ENCODE peak calls at places on chromosomes 3 and 15, in six cellular contexts. O is left ventricle myocardium inferior, C is Peyer's patch, R is thoracic aorta, Y is uterus, I is psoas muscle. M is an unnamed sample.

GRCh38 chr3:183307749-183308148 is 54.7 kb downstream of the B3GNT5 start:
- DNase-seq in Y (no peak), R (no peak), O (no peak), I (no peak), C (no peak), M (no peak)

GRCh38 chr3:58411036-58411435 is 22.6 kb downstream of the PDHB start:
- DNase-seq in Y (no peak), O (no peak), I (no peak), C (no peak), R (no peak), M (no peak)

GRCh38 chr15:77402740-77403379 is 17.0 kb downstream of the PEAK1 start:
- DNase-seq in C (no peak), R (no peak), I (no peak), O (no peak), Y (no peak), M (no peak)

GRCh38 chr3:28376424-28376823 is 27.8 kb upstream of the AZI2 start:
- DNase-seq in C (no peak), Y (no peak), I (no peak), R (no peak), O (no peak), M (no peak)

GRCh38 chr3:169241928-169242751 is 421.4 kb downstream of the MECOM start:
- DNase-seq in C (no peak), R (no peak), O (peak; percentile 46), Y (no peak), I (no peak), M (no peak)

GRCh38 chr3:100277255-100277800 is 16.5 kb downstream of the TBC1D23 start:
- DNase-seq in C (no peak), I (no peak), R (no peak), Y (no peak), O (no peak), M (no peak)

GRCh38 chr3:54173371-54173770 is 51.0 kb downstream of the CACNA2D3 start:
- DNase-seq in R (no peak), O (no peak), C (no peak), I (no peak), Y (no peak), M (no peak)

GRCh38 chr3:193788189-193788946 is 195.4 kb downstream of the OPA1 start:
- DNase-seq in R (no peak), I (peak; percentile 75), C (no peak), O (peak; percentile 56), Y (peak; percentile 41), M (peak; percentile 4)

GRCh38 chr3:78867409-78868372 is 900.1 kb downstream of the ROBO1 start:
- DNase-seq in O (no peak), Y (no peak), I (no peak), C (no peak), R (no peak), M (no peak)

GRCh38 chr3:152779649-152780048 is 55.3 kb upstream of the P2RY1 start:
- DNase-seq in I (no peak), C (no peak), O (no peak), Y (no peak), R (no peak), M (no peak)

GRCh38 chr3:23017800-23018199 is 185.3 kb upstream of the UBE2E2 start:
- DNase-seq in R (no peak), I (no peak), Y (no peak), C (no peak), O (no peak), M (no peak)

GRCh38 chr15:58755350-58755749 is 5.8 kb upstream of the ADAM10 start:
- DNase-seq in O (no peak), R (no peak), I (no peak), C (no peak), Y (no peak), M (no peak)

GRCh38 chr15:60128710-60129109 is 124.6 kb downstream of the FOXB1 start:
- DNase-seq in R (no peak), I (no peak), Y (no peak), O (no peak), C (no peak), M (no peak)

GRCh38 chr15:65304393-65305143 is at the start of gene RNU5B-1:
- DNase-seq in R (no peak), O (peak; percentile 27), Y (peak; percentile 53), C (peak; percentile 58), I (peak; percentile 80), M (no peak)

GRCh38 chr15:39946862-39947261 is 12.9 kb downstream of the EIF2AK4 start:
- DNase-seq in C (no peak), R (no peak), I (no peak), Y (no peak), O (no peak), M (no peak)

GRCh38 chr15:25695875-25696760 is 167.0 kb downstream of the ATP10A start:
- DNase-seq in Y (peak; percentile 2), I (no peak), O (no peak), R (no peak), C (peak; percentile 14), M (no peak)

GRCh38 chr3:129419476-129419875 is 9.0 kb downstream of the EFCAB12 start:
- DNase-seq in I (no peak), C (no peak), Y (no peak), R (no peak), O (no peak), M (no peak)

GRCh38 chr3:134829716-134830115 is 34.7 kb downstream of the EPHB1 start:
- DNase-seq in O (no peak), I (no peak), Y (no peak), C (no peak), R (no peak), M (no peak)

DNA sequence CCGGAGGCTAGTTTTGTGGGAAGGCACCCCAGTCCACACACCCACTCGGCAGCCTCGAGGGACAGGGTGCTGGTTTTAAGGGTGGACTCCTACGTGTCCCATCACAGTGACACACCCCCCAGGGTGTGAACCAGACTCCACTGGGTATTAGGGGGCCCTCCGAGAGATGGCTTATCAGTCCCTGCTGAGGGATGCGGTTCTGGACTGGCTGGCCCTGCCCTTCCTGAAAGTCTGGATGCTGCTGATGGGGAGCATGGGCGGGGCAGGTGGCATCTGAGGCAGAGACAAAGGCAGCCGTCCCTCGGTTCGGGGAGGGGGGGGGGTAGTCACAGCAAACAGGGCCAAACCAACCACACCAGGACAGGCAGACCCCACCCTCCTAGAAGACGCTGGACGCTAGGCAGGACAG is 939 bp upstream of the ULK3 start:
- DNase-seq in Y (peak; percentile 34), I (no peak), R (no peak), C (no peak), O (no peak), M (no peak)
- H3K27ac ChIP-seq in Y (peak overlapping the region; percentile 91), I (peak overlapping the region; percentile 89), R (peak overlapping the region; percentile 76), C (peak overlapping the region; percentile 91), O (peak overlapping the region; percentile 93), M (peak overlapping the region; percentile 75)

GRCh38 chr3:171005648-171006047 is 20.9 kb downstream of the SLC2A2 start:
- DNase-seq in I (no peak), C (no peak), O (no peak), R (no peak), Y (no peak), M (no peak)
- H3K27ac ChIP-seq in I (no peak overlapping the region), C (no peak overlapping the region), O (no peak overlapping the region), R (no peak overlapping the region), Y (no peak overlapping the region), M (no peak overlapping the region)

GRCh38 chr15:79198461-79198860 is 84.1 kb upstream of the ANKRD34C start:
- DNase-seq in R (no peak), O (no peak), I (no peak), Y (no peak), C (no peak), M (no peak)
- H3K27ac ChIP-seq in R (no peak overlapping the region), O (no peak overlapping the region), I (no peak overlapping the region), Y (no peak overlapping the region), C (no peak overlapping the region), M (no peak overlapping the region)

GRCh38 chr3:107633327-107634141 is 110.8 kb downstream of the BBX start:
- DNase-seq in I (no peak), Y (no peak), C (no peak), O (no peak), R (no peak), M (no peak)
- H3K27ac ChIP-seq in I (no peak overlapping the region), Y (no peak overlapping the region), C (no peak overlapping the region), O (no peak overlapping the region), R (no peak overlapping the region), M (no peak overlapping the region)

GRCh38 chr3:9701711-9702110 is 1.9 kb upstream of the CPNE9 start:
- DNase-seq in Y (no peak), R (no peak), I (no peak), O (no peak), C (no peak), M (no peak)

GRCh38 chr3:9703240-9703639 is 393 bp upstream of the CPNE9 start:
- DNase-seq in I (no peak), C (no peak), R (no peak), O (no peak), Y (no peak), M (no peak)

GRCh38 chr3:9703736-9704342 is at the start of gene CPNE9:
- DNase-seq in C (no peak), Y (no peak), I (no peak), O (no peak), R (no peak), M (no peak)

GRCh38 chr3:9701006-9701405 is 2.6 kb upstream of the CPNE9 start:
- DNase-seq in O (no peak), C (no peak), R (no peak), I (no peak), Y (no peak), M (no peak)

GRCh38 chr3:9704343-9705322 is 1.0 kb downstream of the CPNE9 start:
- DNase-seq in O (peak; percentile 29), R (no peak), Y (peak; percentile 40), C (no peak), I (peak; percentile 63), M (no peak)
- H3K27ac ChIP-seq in O (no peak overlapping the region), R (no peak overlapping the region), Y (no peak overlapping the region), C (no peak overlapping the region), I (no peak overlapping the region), M (no peak overlapping the region)

GRCh38 chr3:139120336-139120971 is 75.8 kb upstream of the PRR23C start:
- DNase-seq in I (no peak), R (no peak), Y (no peak), O (no peak), C (no peak), M (no peak)

GRCh38 chr3:139122612-139123011 is 77.9 kb upstream of the PRR23C start:
- DNase-seq in Y (no peak), I (no peak), R (no peak), O (no peak), C (no peak), M (no peak)

GRCh38 chr3:139122221-139122581 is 77.5 kb upstream of the PRR23C start:
- DNase-seq in Y (no peak), C (no peak), O (no peak), R (no peak), I (no peak), M (no peak)

GRCh38 chr3:139123377-139124095 is 78.8 kb upstream of the PRR23C start:
- DNase-seq in C (no peak), O (no peak), R (no peak), I (no peak), Y (no peak), M (no peak)

GRCh38 chr3:139121513-139122220 is 77.0 kb upstream of the PRR23C start:
- DNase-seq in I (no peak), R (no peak), O (no peak), Y (peak; percentile 33), C (no peak), M (no peak)
- H3K27ac ChIP-seq in I (no peak overlapping the region), R (no peak overlapping the region), O (no peak overlapping the region), Y (no peak overlapping the region), C (no peak overlapping the region), M (no peak overlapping the region)

M was measured in substantia nigra.